ENCODE peak calls at places on chromosomes 12 and 14, in eight cellular contexts. I is glomerular endothelial cell, P is tibial artery, W is IMR-90, J is ELR, R is cardiac septum, U is NCI-H1105, O is sigmoid colon. N is an unnamed sample.

GRCh38 chr14:55454264-55455151 is 14.1 kb upstream of the TBPL2 start:
- DNase-seq in I (no peak), O (peak; percentile 77), W (peak; percentile 86), P (no peak), R (no peak), U (peak; percentile 98), J (peak; percentile 86), N (peak; percentile 90)

GRCh38 chr12:30515351-30515750 is 180.3 kb downstream of the IPO8 start:
- DNase-seq in I (no peak), U (no peak), O (no peak), P (no peak), W (no peak), J (peak; percentile 3), R (no peak), N (no peak)

GRCh38 chr12:26523708-26524150 is 309.3 kb downstream of the ITPR2 start:
- DNase-seq in U (no peak), R (peak; percentile 91), J (peak; percentile 62), O (peak; percentile 97), I (no peak), P (peak; percentile 98), W (peak; percentile 93), N (no peak)

GRCh38 chr12:116160196-116160595 is 117.3 kb downstream of the MED13L start:
- DNase-seq in W (peak; percentile 57), I (no peak), J (peak; percentile 83), P (no peak), U (no peak), O (no peak), R (no peak), N (no peak)

GRCh38 chr12:95593266-95593871 is 42.1 kb upstream of the USP44 start:
- DNase-seq in I (no peak), U (peak; percentile 25), O (no peak), J (no peak), R (no peak), P (no peak), W (no peak), N (no peak)

GRCh38 chr12:19140381-19141236 is 11.1 kb downstream of the PLEKHA5 start:
- DNase-seq in U (no peak), O (no peak), I (no peak), W (no peak), J (no peak), R (no peak), P (no peak), N (no peak)

GRCh38 chr12:104463371-104463770 is 6.6 kb downstream of the CHST11 start:
- DNase-seq in R (no peak), J (no peak), W (no peak), P (no peak), I (no peak), U (no peak), O (no peak), N (no peak)

GRCh38 chr12:109586385-109587296 is 13.0 kb downstream of the MVK start:
- DNase-seq in I (no peak), R (no peak), P (no peak), J (no peak), O (no peak), U (no peak), W (no peak), N (no peak)

GRCh38 chr14:35240233-35240632 is 51.9 kb upstream of the PSMA6 start:
- DNase-seq in W (no peak), O (no peak), J (no peak), U (no peak), I (no peak), R (no peak), P (no peak), N (no peak)

GRCh38 chr12:120012067-120012621 is 23.1 kb downstream of the BICDL1 start:
- DNase-seq in I (no peak), O (no peak), P (no peak), U (no peak), W (peak; percentile 1), J (peak; percentile 75), R (no peak), N (no peak)

GRCh38 chr12:42798811-42799438 is 209.4 kb upstream of the PRICKLE1 start:
- DNase-seq in J (peak; percentile 62), I (no peak), U (no peak), P (no peak), W (peak; percentile 76), O (no peak), R (no peak), N (no peak)

GRCh38 chr12:73514672-73515071 is 1023.0 kb upstream of the ATXN7L3B start:
- DNase-seq in U (no peak), P (no peak), W (no peak), I (no peak), J (peak; percentile 2), O (no peak), R (no peak), N (no peak)

GRCh38 chr14:49924852-49925251 is 32.0 kb downstream of the ARF6 start:
- DNase-seq in P (no peak), J (no peak), R (no peak), O (no peak), I (no peak), W (no peak), U (no peak), N (no peak)

GRCh38 chr14:69643430-69644200 is 32.2 kb downstream of the SUSD6 start:
- DNase-seq in J (peak; percentile 64), R (no peak), U (peak; percentile 97), W (peak; percentile 84), O (peak; percentile 79), P (no peak), I (no peak), N (no peak)

GRCh38 chr12:111209779-111210178 is 159.1 kb downstream of the PHETA1 start:
- DNase-seq in W (no peak), U (peak; percentile 49), R (no peak), P (no peak), I (no peak), J (no peak), O (no peak), N (no peak)

GRCh38 chr12:57983858-57984505 is 42.6 kb downstream of the ATP23 start:
- DNase-seq in W (no peak), R (no peak), J (no peak), P (no peak), I (no peak), O (no peak), U (no peak), N (no peak)

GRCh38 chr12:106034316-106034715 is 104.4 kb downstream of the NUAK1 start:
- DNase-seq in O (no peak), R (no peak), P (no peak), W (no peak), I (no peak), U (no peak), J (no peak), N (no peak)

GRCh38 chr14:24843999-24844398 is 205.9 kb downstream of the STXBP6 start:
- DNase-seq in P (no peak), I (no peak), O (no peak), U (no peak), W (no peak), R (no peak), J (no peak), N (no peak)

GRCh38 chr12:2582631-2583616 is 211.8 kb upstream of the FKBP4 start:
- DNase-seq in I (no peak), J (peak; percentile 63), P (peak; percentile 76), O (peak; percentile 82), U (peak; percentile 70), R (peak; percentile 80), W (peak; percentile 36), N (no peak)

GRCh38 chr12:25977047-25977446 is 18.6 kb downstream of the RASSF8 start:
- DNase-seq in P (no peak), W (peak; percentile 77), O (peak; percentile 81), I (no peak), J (peak; percentile 76), U (no peak), R (no peak), N (no peak)

N was measured in NCI-H524 treated with DMSO at 0.1 percent for 48 hours.